ENCODE peak calls at places on chromosomes 7 and 10, in nine cellular contexts. J is amniotic epithelial cell, A is fibroblast of the conjunctiva, N is NCI-H82, I is aorta, X is cardiac muscle cell, U is HEK293T, V is GM23338, M is hypothalamus. S is an unnamed sample.

GRCh38 chr7:138458576-138459234 is 1.4 kb upstream of the TRIM24 start:
- DNase-seq in U (no peak), X (no peak), I (no peak), N (peak), A (no peak), J (no peak), M (no peak), V (peak), S (no peak)

GRCh38 chr10:92238062-92238585 is 52.8 kb downstream of the CPEB3 start:
- DNase-seq in V (no peak), U (no peak), I (no peak), X (no peak), M (peak), J (no peak), N (no peak), A (no peak), S (no peak)

GRCh38 chr7:20219446-20220292 is 2.5 kb upstream of the MACC1 start:
- DNase-seq in N (no peak), V (peak), M (no peak), A (peak), J (peak), I (peak), U (no peak), X (peak), S (no peak)

GRCh38 chr7:156003220-156004162 is 191.2 kb upstream of the SHH start:
- DNase-seq in M (no peak), N (no peak), U (no peak), I (peak), A (no peak), X (no peak), V (no peak), J (no peak), S (no peak)

GRCh38 chr7:151249732-151250072 is 1.2 kb upstream of the SMARCD3 start:
- DNase-seq in V (peak), J (peak), N (peak), I (peak), M (no peak), U (no peak), A (no peak), X (peak), S (no peak)

GRCh38 chr10:71234970-71235681 is 22.8 kb downstream of the UNC5B start:
- DNase-seq in A (no peak), U (peak), N (no peak), V (no peak), I (peak), M (peak), X (peak), J (peak), S (no peak)

GRCh38 chr10:46255696-46256355 is 31.0 kb upstream of the ANTXRL start:
- DNase-seq in X (peak), I (peak), U (peak), M (no peak), N (peak), J (peak), A (no peak), V (peak), S (no peak)

GRCh38 chr10:106336874-106337273 is 827.6 kb downstream of the SORCS1 start:
- DNase-seq in J (no peak), N (no peak), M (no peak), I (no peak), X (no peak), U (no peak), V (no peak), A (no peak), S (no peak)

GRCh38 chr10:119270893-119271361 is 63.6 kb downstream of the GRK5 start:
- DNase-seq in J (peak), X (peak), I (peak), N (no peak), M (no peak), U (no peak), V (no peak), A (no peak), S (peak)

S was measured in T-helper 22 cell.